ENCODE peak calls at places on chromosomes 12 and 14, in nine cellular contexts. E is right lobe of liver, B is Peyer's patch, W is esophagus muscularis mucosa, X is uterus, U is prostate gland, V is A549, Z is ovary, C is NB4. I is an unnamed sample.

GRCh38 chr12:93972411-93973208 is 175.8 kb upstream of the PLXNC1 start:
- DNase-seq in E (no peak), B (no peak), W (no peak), X (no peak), U (no peak), V (no peak), Z (no peak), C (no peak), I (no peak)

GRCh38 chr14:78987006-78987405 is 816.8 kb downstream of the NRXN3 start:
- DNase-seq in E (no peak), B (no peak), W (no peak), X (no peak), U (no peak), V (no peak), Z (no peak), C (no peak), I (no peak)

GRCh38 chr12:14395059-14395778 is 29.7 kb downstream of the ATF7IP start:
- DNase-seq in E (no peak), B (no peak), W (no peak), X (no peak), U (no peak), V (no peak), Z (no peak), C (peak), I (no peak)

GRCh38 chr12:4307593-4308333 is 13.2 kb upstream of the TIGAR start:
- DNase-seq in E (peak), B (peak), W (no peak), X (peak), U (peak), V (peak), Z (peak), C (peak), I (peak)

GRCh38 chr14:34379809-34380147 is 82.3 kb downstream of the SPTSSA start:
- DNase-seq in E (no peak), B (no peak), W (no peak), X (no peak), U (no peak), V (no peak), Z (no peak), C (no peak), I (no peak)

GRCh38 chr12:114425031-114425626 is 19.2 kb upstream of the TBX5 start:
- DNase-seq in E (no peak), B (no peak), W (no peak), X (no peak), U (no peak), V (no peak), Z (no peak), C (no peak), I (no peak)

GRCh38 chr14:68947802-68948201 is 31.3 kb downstream of the ACTN1 start:
- DNase-seq in E (no peak), B (peak), W (no peak), X (peak), U (peak), V (no peak), Z (peak), C (peak), I (no peak)

GRCh38 chr14:37903561-37904191 is 304.0 kb upstream of the SSTR1 start:
- DNase-seq in E (no peak), B (no peak), W (no peak), X (no peak), U (peak), V (peak), Z (no peak), C (peak), I (peak)

GRCh38 chr12:13187399-13187798 is 9.1 kb upstream of the EMP1 start:
- DNase-seq in E (no peak), B (no peak), W (no peak), X (no peak), U (no peak), V (peak), Z (no peak), C (no peak), I (peak)

GRCh38 chr14:68104518-68104917 is 284.9 kb downstream of the RAD51B start:
- DNase-seq in E (no peak), B (no peak), W (no peak), X (no peak), U (no peak), V (no peak), Z (no peak), C (no peak), I (no peak)

GRCh38 chr12:121089031-121089812 is 43.5 kb upstream of the P2RX7 start:
- DNase-seq in E (peak), B (no peak), W (peak), X (peak), U (no peak), V (no peak), Z (peak), C (no peak), I (no peak)

DNA sequence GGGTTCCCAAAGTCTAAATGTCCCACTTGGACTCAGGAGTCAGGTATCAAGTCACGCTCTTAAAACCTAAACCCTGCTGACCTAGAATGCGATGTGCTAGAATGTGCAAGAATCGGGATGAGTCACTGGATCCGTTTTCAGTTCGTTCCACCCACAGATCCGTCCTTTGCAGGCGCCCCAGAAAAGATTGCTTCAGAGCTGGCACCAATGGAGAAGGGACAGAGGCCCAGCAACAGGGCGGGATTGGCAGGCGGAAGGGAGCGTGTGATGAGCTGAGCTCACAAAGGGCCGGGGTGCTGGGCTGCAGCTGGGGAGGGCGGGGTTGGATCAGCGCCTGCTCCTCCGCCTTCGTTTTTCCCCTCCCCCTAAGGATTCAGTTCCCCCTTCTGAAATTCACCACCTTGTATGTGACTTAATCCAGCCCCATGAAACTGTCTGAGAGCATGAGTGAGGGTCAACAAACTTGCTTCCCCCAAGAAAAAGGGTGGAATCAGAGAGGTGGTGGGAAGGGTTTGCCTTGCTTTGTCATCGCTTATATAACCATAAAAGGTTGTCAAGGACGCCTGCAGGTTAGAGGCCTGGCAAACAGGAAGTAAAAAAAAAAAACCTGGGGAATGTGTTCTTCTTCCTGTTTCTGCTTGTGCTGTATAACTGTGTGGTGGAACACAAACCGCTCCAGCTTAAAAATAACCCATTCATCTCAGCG is 2.8 kb upstream of the UBC start:
- DNase-seq in E (peak), B (peak), W (peak), X (peak), U (peak), V (peak), Z (peak), C (peak), I (no peak)
- TF ChIP-seq POLR2A in E (peak), B (peak), W (peak), X (peak), U (peak), V (no peak), Z (peak), C (peak), I (peak)

GRCh38 chr12:51005671-51006070 is 20.5 kb downstream of the SLC11A2 start:
- DNase-seq in E (no peak), B (no peak), W (no peak), X (no peak), U (peak), V (no peak), Z (no peak), C (no peak), I (no peak)

GRCh38 chr12:51012570-51013236 is 13.5 kb downstream of the SLC11A2 start:
- DNase-seq in E (no peak), B (no peak), W (no peak), X (no peak), U (no peak), V (no peak), Z (no peak), C (no peak), I (no peak)

GRCh38 chr12:51008329-51008728 is 17.9 kb downstream of the SLC11A2 start:
- DNase-seq in E (no peak), B (no peak), W (no peak), X (no peak), U (no peak), V (no peak), Z (no peak), C (no peak), I (no peak)

GRCh38 chr12:51011960-51012359 is 14.2 kb downstream of the SLC11A2 start:
- DNase-seq in E (no peak), B (no peak), W (no peak), X (no peak), U (no peak), V (no peak), Z (no peak), C (no peak), I (no peak)

GRCh38 chr12:51009038-51009437 is 17.1 kb downstream of the SLC11A2 start:
- DNase-seq in E (peak), B (peak), W (no peak), X (peak), U (peak), V (no peak), Z (no peak), C (peak), I (no peak)
- TF ChIP-seq POLR2A in E (peak), B (no peak), W (no peak), X (no peak), U (no peak), V (no peak), Z (no peak), C (no peak), I (no peak)

GRCh38 chr14:76203086-76204001 is 51.6 kb downstream of the GPATCH2L start:
- DNase-seq in E (peak), B (no peak), W (no peak), X (peak), U (no peak), V (peak), Z (peak), C (no peak), I (peak)
- TF ChIP-seq POLR2A in E (no peak), B (no peak), W (no peak), X (no peak), U (no peak), V (no peak), Z (no peak), C (no peak), I (no peak)

GRCh38 chr12:57530396-57531142 is 7.9 kb downstream of the MBD6 start:
- DNase-seq in E (no peak), B (no peak), W (no peak), X (no peak), U (no peak), V (no peak), Z (no peak), C (no peak), I (no peak)
- TF ChIP-seq POLR2A in E (no peak), B (no peak), W (no peak), X (no peak), U (no peak), V (no peak), Z (no peak), C (no peak), I (no peak)

GRCh38 chr14:21038416-21039058 is 3.6 kb upstream of the RNASE7 start:
- DNase-seq in E (no peak), B (no peak), W (no peak), X (no peak), U (no peak), V (no peak), Z (no peak), C (no peak), I (no peak)

GRCh38 chr14:21040370-21040925 is 1.7 kb upstream of the RNASE7 start:
- DNase-seq in E (no peak), B (no peak), W (no peak), X (no peak), U (no peak), V (no peak), Z (no peak), C (no peak), I (no peak)

GRCh38 chr14:21036746-21037145 is 2.1 kb upstream of the RNASE13 start:
- DNase-seq in E (no peak), B (no peak), W (no peak), X (no peak), U (no peak), V (no peak), Z (no peak), C (no peak), I (no peak)

GRCh38 chr14:21039585-21040369 is 2.4 kb upstream of the RNASE7 start:
- DNase-seq in E (no peak), B (no peak), W (no peak), X (peak), U (peak), V (peak), Z (peak), C (peak), I (no peak)

DNA sequence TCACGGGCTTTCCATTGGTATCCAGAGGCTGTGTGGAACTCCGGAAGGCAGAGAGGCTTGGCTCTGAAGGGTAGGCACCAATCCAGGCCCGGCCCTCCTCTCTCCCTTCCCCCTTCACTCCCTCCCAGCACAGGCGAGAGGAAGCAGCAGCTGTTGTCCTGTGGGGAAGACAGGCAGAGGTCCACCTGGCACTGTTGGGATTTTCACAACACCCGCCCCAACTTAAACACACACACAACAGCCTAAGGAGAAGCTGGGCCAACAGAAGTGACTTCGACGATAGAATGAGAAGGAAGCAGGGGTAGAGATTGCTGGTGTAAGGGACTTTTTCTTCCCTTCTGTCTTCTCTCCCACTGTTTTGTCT is 3.1 kb upstream of the RNASE7 start:
- DNase-seq in E (peak), B (peak), W (peak), X (peak), U (peak), V (no peak), Z (peak), C (no peak), I (no peak)
- TF ChIP-seq POLR2A in E (peak), B (no peak), W (no peak), X (peak), U (peak), V (no peak), Z (no peak), C (no peak), I (no peak)